ENCODE peak calls at places on chromosome 15, in eight cellular contexts. R, D, X, N, J, C, M and O are unnamed samples.

GRCh38 chr15:73017987-73018386 is 34.3 kb upstream of the NEO1 start:
- DNase-seq in C (no peak), X (no peak), J (no peak), M (no peak), D (no peak), R (no peak), N (no peak), O (no peak)

GRCh38 chr15:51757463-51757862 is 6.1 kb downstream of the TMOD2 start:
- DNase-seq in C (no peak), R (no peak), N (no peak), D (no peak), X (no peak), M (peak; percentile 32), J (no peak), O (no peak)

GRCh38 chr15:82537351-82537908 is 2.8 kb downstream of the RPS17 start:
- DNase-seq in C (no peak), J (peak; percentile 2), N (no peak), M (no peak), R (no peak), D (no peak), X (no peak), O (no peak)

GRCh38 chr15:26866298-26867198 is at the start of gene GABRA5:
- DNase-seq in N (no peak), R (peak; percentile 86), D (no peak), X (no peak), J (peak; percentile 49), M (peak; percentile 87), C (no peak), O (no peak)

GRCh38 chr15:92840149-92840548 is 60.0 kb upstream of the CHD2 start:
- DNase-seq in J (no peak), M (no peak), X (no peak), R (no peak), C (no peak), N (no peak), D (peak; percentile 48), O (no peak)

GRCh38 chr15:95825672-95826387 is 504.7 kb upstream of the NR2F2 start:
- DNase-seq in R (no peak), D (no peak), C (no peak), J (no peak), N (no peak), M (no peak), X (no peak), O (no peak)

GRCh38 chr15:83304861-83305661 is 20.6 kb upstream of the BNC1 start:
- DNase-seq in M (no peak), D (peak; percentile 93), N (no peak), C (no peak), X (no peak), R (no peak), J (no peak), O (no peak)

GRCh38 chr15:32042269-32042996 is 12.1 kb downstream of the CHRNA7 start:
- DNase-seq in C (peak; percentile 37), D (no peak), N (no peak), R (no peak), J (peak; percentile 19), X (no peak), M (no peak), O (no peak)

GRCh38 chr15:78104566-78105500 is 12.5 kb downstream of the SH2D7 start:
- DNase-seq in N (no peak), J (no peak), D (no peak), R (no peak), M (no peak), C (no peak), X (no peak), O (no peak)

GRCh38 chr15:78087944-78088772 is 4.2 kb upstream of the SH2D7 start:
- DNase-seq in J (no peak), M (no peak), D (peak; percentile 20), R (no peak), X (no peak), C (no peak), N (no peak), O (no peak)

GRCh38 chr15:34650177-34650576 is 66.7 kb upstream of the GOLGA8B start:
- DNase-seq in M (no peak), D (peak; percentile 53), X (no peak), N (no peak), R (no peak), J (peak; percentile 89), C (no peak), O (no peak)

DNA sequence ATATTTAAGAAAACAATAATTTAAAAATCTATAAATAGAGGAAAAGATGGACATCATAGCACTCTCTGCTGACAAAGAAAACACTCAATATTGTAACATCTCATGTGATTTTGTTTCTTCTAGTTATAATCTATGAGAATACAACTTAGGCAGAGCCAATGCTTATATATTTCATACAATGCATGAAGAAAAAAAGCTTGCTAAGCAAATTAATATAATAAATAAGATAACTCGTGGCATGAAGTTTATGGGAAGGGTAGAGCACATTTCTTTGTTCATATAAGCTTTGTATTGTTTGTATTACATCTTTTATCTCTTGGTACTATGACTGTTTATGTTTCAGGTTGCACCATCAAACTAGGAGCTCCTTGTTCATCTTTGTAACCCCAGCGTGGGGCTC is 7.6 kb upstream of the ANXA2 start:
- DNase-seq in C (no peak), N (no peak), D (no peak), M (no peak), X (no peak), J (no peak), R (no peak), O (no peak)
- H3K27ac ChIP-seq in C (no peak overlapping the region), N (no peak overlapping the region), D (no peak overlapping the region), M (no peak overlapping the region), X (no peak overlapping the region), J (no peak overlapping the region), R (no peak overlapping the region), O (no peak overlapping the region)

DNA sequence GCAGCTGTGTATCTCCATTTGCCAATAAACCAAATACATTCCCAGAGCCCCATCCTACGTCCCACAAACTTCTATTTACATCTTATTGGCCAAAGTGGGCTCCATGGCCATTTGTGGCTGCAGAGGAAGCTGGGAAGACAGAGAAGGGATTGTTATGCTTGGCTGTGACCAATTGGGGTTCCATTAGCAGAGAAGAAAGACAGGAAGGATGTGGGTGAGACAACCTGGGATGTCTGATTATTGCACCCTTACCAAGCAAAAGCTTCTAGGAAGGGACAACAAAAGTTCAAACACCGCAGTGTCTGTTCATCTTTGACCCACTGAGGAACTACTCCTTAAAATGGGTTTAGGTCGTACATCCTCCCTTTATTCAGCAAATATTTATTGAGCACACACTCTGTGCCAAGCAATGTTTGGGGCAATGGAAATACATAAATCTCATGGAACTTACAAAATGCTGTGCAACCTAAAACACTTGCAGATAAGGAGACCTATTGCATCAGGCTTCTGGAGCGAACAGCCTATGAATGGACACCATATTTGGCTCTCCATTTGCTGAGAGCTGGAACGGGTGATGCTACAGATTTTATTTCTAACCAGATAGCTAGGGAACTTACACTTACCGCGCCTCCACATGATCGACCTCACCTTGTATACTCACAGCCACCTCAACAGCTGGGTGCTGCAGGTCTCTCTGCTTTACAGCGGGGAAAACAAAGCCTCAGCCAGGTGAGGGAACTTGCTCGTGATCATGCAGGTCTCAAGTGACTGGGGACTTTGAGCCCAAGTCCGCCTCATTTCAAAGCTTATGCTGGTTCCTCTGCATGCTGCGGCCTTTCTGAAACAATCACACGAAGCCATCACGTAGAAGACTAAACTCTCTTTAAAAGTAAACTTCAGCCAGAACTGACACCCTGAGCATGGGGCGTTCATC is 21.4 kb upstream of the NR2E3 start:
- DNase-seq in N (peak; percentile 59), X (no peak), R (no peak), D (no peak), C (no peak), J (no peak), M (no peak), O (peak; percentile 24)
- H3K4me1 ChIP-seq in N (peaks cover 47% of the 10 kb centered on the region), X (peaks cover 11% of the 10 kb centered on the region), R (no peaks in the 10 kb centered on the region), D (peaks cover 30% of the 10 kb centered on the region), C (peaks cover 33% of the 10 kb centered on the region), J (peaks cover 13% of the 10 kb centered on the region), M (no peaks in the 10 kb centered on the region), O (no peaks in the 10 kb centered on the region)

DNA sequence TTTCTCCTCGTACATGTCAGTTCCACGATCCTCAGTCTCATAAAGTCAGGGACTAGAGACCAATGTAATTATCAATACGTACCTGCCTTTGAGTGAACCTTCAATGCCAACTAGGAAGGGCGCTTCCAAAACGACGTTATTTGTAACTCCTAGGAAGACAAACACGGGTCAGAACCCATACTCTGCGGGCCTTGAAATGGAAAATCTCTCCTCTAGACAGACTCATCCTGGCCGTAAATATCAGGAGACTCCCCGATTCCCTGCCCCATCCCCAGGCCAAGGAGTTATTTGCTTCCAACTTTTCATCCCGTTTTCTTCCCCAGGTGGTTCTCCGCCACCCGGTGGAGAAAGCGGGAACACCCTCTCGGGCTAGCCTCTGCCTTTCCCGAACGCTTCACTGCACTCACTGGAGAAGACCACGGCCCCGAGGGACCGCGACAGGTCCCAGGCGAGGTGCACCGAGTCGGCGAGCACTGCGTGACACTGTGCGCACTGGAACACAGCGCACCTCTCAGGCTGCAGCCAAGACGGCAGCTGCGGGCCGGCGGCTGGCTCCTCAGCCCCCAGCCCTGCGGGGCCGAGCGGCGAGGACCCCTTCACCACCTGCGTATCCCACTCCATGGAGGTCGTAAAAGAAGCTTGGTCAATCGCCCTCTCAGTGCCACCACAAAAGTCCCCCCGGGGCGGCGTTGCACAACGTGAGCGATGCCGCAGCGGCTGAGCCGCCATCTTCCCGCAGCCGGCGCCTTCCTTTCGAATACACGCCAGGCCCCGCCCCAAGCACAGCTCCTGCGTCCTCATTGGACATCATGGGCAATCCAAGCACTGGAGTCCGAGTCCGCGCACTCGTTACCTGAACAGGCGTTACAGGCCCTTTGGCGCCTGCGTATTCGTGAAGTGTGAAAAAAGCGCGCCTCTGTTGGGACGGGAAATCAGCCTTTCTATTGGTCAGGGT is at the start of gene OIP5:
- DNase-seq in X (peak; percentile 99), M (peak; percentile 99), D (peak; percentile 100), J (peak; percentile 100), C (peak; percentile 99), N (peak; percentile 100), R (peak; percentile 100), O (peak; percentile 99)
- H3K9ac ChIP-seq in X (peak within 1 kb of the TSS; percentile 87), M (peak within 1 kb of the TSS; percentile 89), D (peak within 1 kb of the TSS; percentile 95), J (peak within 1 kb of the TSS; percentile 84), C (peak within 1 kb of the TSS; percentile 98), N (peak within 1 kb of the TSS; percentile 86), R (peak within 1 kb of the TSS; percentile 73), O (peak within 1 kb of the TSS; percentile 66)

GRCh38 chr15:39539466-39539865 is 41.4 kb upstream of the THBS1 start:
- DNase-seq in D (no peak), J (peak; percentile 4), M (no peak), R (no peak), N (no peak), X (no peak), C (no peak), O (no peak)

GRCh38 chr15:39542385-39543065 is 38.4 kb upstream of the THBS1 start:
- DNase-seq in D (no peak), M (no peak), C (no peak), N (no peak), J (no peak), X (no peak), R (no peak), O (no peak)

GRCh38 chr15:39546842-39547241 is 34.0 kb upstream of the THBS1 start:
- DNase-seq in C (no peak), D (no peak), M (no peak), R (no peak), J (no peak), X (no peak), N (no peak), O (no peak)

GRCh38 chr15:39539973-39540558 is 40.8 kb upstream of the THBS1 start:
- DNase-seq in D (no peak), R (no peak), N (no peak), M (no peak), C (no peak), X (no peak), J (no peak), O (no peak)

DNA sequence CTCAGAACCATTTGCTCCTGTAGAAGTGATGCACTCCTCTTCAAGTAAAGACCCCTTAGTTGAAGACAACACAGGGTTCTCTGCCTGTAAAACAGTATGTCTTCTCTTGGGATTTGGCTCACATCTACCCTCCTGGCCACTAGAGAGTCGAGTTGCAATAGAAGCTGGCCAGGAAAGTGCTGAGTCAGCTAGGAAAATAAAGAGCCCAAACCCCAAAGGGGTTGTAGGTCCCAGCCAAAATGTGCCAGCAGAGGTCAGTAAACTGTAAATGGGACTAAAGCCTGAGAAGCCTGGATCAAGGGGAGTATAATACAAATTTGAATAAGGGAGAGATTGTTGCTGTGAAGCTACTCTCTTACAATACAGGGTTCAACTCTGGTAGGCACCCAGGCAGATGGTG is 37.2 kb upstream of the THBS1 start:
- DNase-seq in J (no peak), X (no peak), N (no peak), D (no peak), R (peak; percentile 36), M (peak; percentile 70), C (no peak), O (no peak)
- H3K27ac ChIP-seq in J (no peak overlapping the region), X (no peak overlapping the region), N (no peak overlapping the region), D (no peak overlapping the region), R (no peak overlapping the region), M (no peak overlapping the region), C (no peak overlapping the region), O (no peak overlapping the region)